ENCODE peak calls at places on chromosomes 13 and 19, in nine cellular contexts. R, Z, M, S, Q, D, A, X and O are unnamed samples.

GRCh38 chr13:45718063-45718462 is 15.9 kb downstream of the CBY2 start:
- DNase-seq in R (no peak), Z (no peak), M (no peak), S (no peak), Q (no peak), D (peak), A (no peak), X (no peak), O (no peak)

GRCh38 chr13:87376081-87376480 is 295.1 kb upstream of the SLITRK5 start:
- DNase-seq in R (no peak), Z (no peak), M (no peak), S (no peak), Q (no peak), D (no peak), A (no peak), X (no peak), O (no peak)

GRCh38 chr13:55653497-55653896 is 1487.2 kb upstream of the PRR20A start:
- DNase-seq in R (no peak), Z (no peak), M (no peak), S (no peak), Q (no peak), D (no peak), A (no peak), X (no peak), O (no peak)

GRCh38 chr13:33490461-33491327 is 205.1 kb upstream of the STARD13 start:
- DNase-seq in R (no peak), Z (no peak), M (no peak), S (no peak), Q (no peak), D (no peak), A (no peak), X (peak), O (no peak)

GRCh38 chr13:97574926-97575325 is 141.0 kb downstream of the RAP2A start:
- DNase-seq in R (no peak), Z (no peak), M (peak), S (no peak), Q (no peak), D (peak), A (no peak), X (peak), O (no peak)

GRCh38 chr19:49895566-49896297 is 955 bp downstream of the IL4I1 start:
- DNase-seq in R (no peak), Z (no peak), M (peak), S (no peak), Q (no peak), D (no peak), A (no peak), X (no peak), O (no peak)

GRCh38 chr13:25659091-25659502 is 287.3 kb downstream of the ATP8A2 start:
- DNase-seq in R (no peak), Z (no peak), M (no peak), S (no peak), Q (no peak), D (no peak), A (no peak), X (no peak), O (no peak)

GRCh38 chr19:17686027-17686511 is 2.1 kb downstream of the UNC13A start:
- DNase-seq in R (no peak), Z (no peak), M (no peak), S (no peak), Q (no peak), D (no peak), A (no peak), X (no peak), O (no peak)

GRCh38 chr13:109605846-109606245 is 180.5 kb downstream of the IRS2 start:
- DNase-seq in R (no peak), Z (no peak), M (no peak), S (no peak), Q (peak), D (no peak), A (no peak), X (no peak), O (no peak)

GRCh38 chr19:40424637-40425449 is 949 bp downstream of the SERTAD1 start:
- DNase-seq in R (no peak), Z (peak), M (no peak), S (no peak), Q (no peak), D (no peak), A (no peak), X (no peak), O (no peak)

GRCh38 chr13:40922437-40923040 is 96.6 kb downstream of the ELF1 start:
- DNase-seq in R (peak), Z (peak), M (no peak), S (no peak), Q (no peak), D (no peak), A (no peak), X (no peak), O (no peak)

GRCh38 chr13:30862707-30863106 is 43.4 kb upstream of the MEDAG start:
- DNase-seq in R (no peak), Z (no peak), M (no peak), S (no peak), Q (no peak), D (no peak), A (no peak), X (no peak), O (no peak)

GRCh38 chr13:62908321-62908720 is 1492.7 kb upstream of the PCDH20 start:
- DNase-seq in R (no peak), Z (no peak), M (no peak), S (no peak), Q (no peak), D (no peak), A (no peak), X (no peak), O (no peak)

GRCh38 chr19:44820648-44821609 is 12.0 kb downstream of the BCAM start:
- DNase-seq in R (no peak), Z (no peak), M (no peak), S (no peak), Q (no peak), D (no peak), A (peak), X (no peak), O (no peak)

GRCh38 chr19:41324231-41324702 is 14.3 kb downstream of the CCDC97 start:
- DNase-seq in R (no peak), Z (no peak), M (no peak), S (no peak), Q (no peak), D (no peak), A (no peak), X (no peak), O (no peak)

GRCh38 chr19:41958367-41959055 is 610 bp downstream of the RABAC1 start:
- DNase-seq in R (peak), Z (peak), M (peak), S (peak), Q (peak), D (peak), A (peak), X (peak), O (peak)

GRCh38 chr13:33873251-33873908 is 55.4 kb downstream of the RFC3 start:
- DNase-seq in R (no peak), Z (no peak), M (no peak), S (no peak), Q (no peak), D (no peak), A (no peak), X (no peak), O (no peak)

GRCh38 chr19:13033819-13034611 is 38.7 kb downstream of the NFIX start:
- DNase-seq in R (no peak), Z (peak), M (peak), S (peak), Q (no peak), D (peak), A (no peak), X (peak), O (peak)

GRCh38 chr13:46134961-46135522 is 30.2 kb upstream of the CPB2 start:
- DNase-seq in R (no peak), Z (no peak), M (no peak), S (no peak), Q (no peak), D (no peak), A (no peak), X (no peak), O (peak)

GRCh38 chr13:25490236-25490635 is 118.5 kb downstream of the ATP8A2 start:
- DNase-seq in R (no peak), Z (no peak), M (no peak), S (no peak), Q (no peak), D (no peak), A (no peak), X (no peak), O (no peak)

GRCh38 chr13:42068886-42069285 is 20.4 kb downstream of the DGKH start:
- DNase-seq in R (no peak), Z (no peak), M (no peak), S (no peak), Q (no peak), D (no peak), A (no peak), X (no peak), O (no peak)

GRCh38 chr13:66675620-66676019 is 554.5 kb downstream of the PCDH9 start:
- DNase-seq in R (no peak), Z (no peak), M (no peak), S (no peak), Q (no peak), D (no peak), A (no peak), X (no peak), O (no peak)

GRCh38 chr13:95644611-95645052 is at the start of gene DZIP1:
- DNase-seq in R (peak), Z (peak), M (peak), S (no peak), Q (peak), D (peak), A (no peak), X (peak), O (peak)

DNA sequence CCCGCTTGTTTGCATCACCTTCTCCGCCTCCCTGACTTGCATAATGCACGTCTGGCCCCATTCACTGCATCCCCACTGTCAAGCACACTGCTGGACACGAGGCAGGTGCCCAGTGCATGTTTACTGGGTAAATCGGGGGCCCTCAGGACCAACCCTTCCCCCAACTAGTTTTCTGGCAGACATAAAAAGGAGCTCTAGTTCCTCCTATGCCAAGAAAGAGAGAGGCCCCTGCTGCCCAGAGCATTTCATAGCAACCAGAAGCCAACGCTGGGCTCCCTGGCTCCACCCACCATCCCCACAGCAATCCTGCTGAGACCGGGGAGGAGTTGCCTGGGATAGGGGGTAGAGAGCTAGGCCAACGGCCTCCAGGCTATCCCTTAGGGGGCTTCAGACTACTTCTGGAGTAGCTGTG is 23.2 kb downstream of the ANKRD27 start:
- DNase-seq in R (no peak), Z (peak), M (no peak), S (no peak), Q (no peak), D (no peak), A (no peak), X (no peak), O (no peak)
- TF ChIP-seq CTCF in R (no peak), Z (no peak), M (no peak), S (no peak), Q (no peak), D (no peak), A (no peak), X (no peak), O (no peak)

GRCh38 chr19:16383584-16384161 is 59.0 kb downstream of the KLF2 start:
- DNase-seq in R (no peak), Z (no peak), M (no peak), S (no peak), Q (no peak), D (no peak), A (no peak), X (no peak), O (no peak)
- TF ChIP-seq CTCF in R (no peak), Z (no peak), M (no peak), S (no peak), Q (no peak), D (peak), A (no peak), X (no peak), O (no peak)

DNA sequence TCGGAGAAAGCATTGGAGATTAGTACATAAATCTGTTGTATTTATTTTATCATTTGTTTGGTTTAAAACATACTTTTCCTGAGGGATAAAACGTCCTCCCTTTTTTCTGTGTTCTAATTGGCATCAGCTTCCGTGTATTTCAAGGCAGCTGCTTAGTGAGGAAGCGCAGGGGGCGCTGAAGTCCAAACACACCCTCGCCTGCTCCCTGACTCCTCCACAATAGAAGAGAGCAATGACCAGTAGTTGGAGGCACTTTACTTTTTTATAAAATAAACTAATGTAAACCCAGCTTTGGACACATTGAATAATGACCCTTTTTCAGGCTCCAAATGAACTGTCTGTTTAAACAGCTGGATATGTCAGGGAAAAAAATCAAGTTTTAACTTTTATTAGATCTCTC is 79.9 kb downstream of the RNASEH2B start:
- DNase-seq in R (no peak), Z (no peak), M (no peak), S (no peak), Q (no peak), D (no peak), A (no peak), X (peak), O (no peak)
- TF ChIP-seq CTCF in R (no peak), Z (peak), M (no peak), S (no peak), Q (no peak), D (peak), A (peak), X (peak), O (no peak)

GRCh38 chr13:21413013-21413412 is 46.1 kb downstream of the ZDHHC20 start:
- DNase-seq in R (no peak), Z (no peak), M (no peak), S (no peak), Q (no peak), D (no peak), A (no peak), X (no peak), O (no peak)
- TF ChIP-seq CTCF in R (no peak), Z (no peak), M (no peak), S (no peak), Q (no peak), D (no peak), A (no peak), X (no peak), O (no peak)

GRCh38 chr19:48489608-48490216 is 20.5 kb downstream of the CYTH2 start:
- DNase-seq in R (peak), Z (peak), M (peak), S (peak), Q (no peak), D (peak), A (no peak), X (peak), O (peak)
- TF ChIP-seq CTCF in R (peak), Z (peak), M (peak), S (peak), Q (peak), D (peak), A (peak), X (peak), O (peak)

GRCh38 chr19:54189020-54189667 is at the start of gene MBOAT7:
- DNase-seq in R (no peak), Z (no peak), M (no peak), S (no peak), Q (no peak), D (no peak), A (no peak), X (no peak), O (peak)
- TF ChIP-seq CTCF in R (no peak), Z (peak), M (no peak), S (no peak), Q (no peak), D (peak), A (peak), X (peak), O (peak)

GRCh38 chr13:113350065-113350937 is 13.6 kb downstream of the GRTP1 start:
- DNase-seq in R (no peak), Z (no peak), M (peak), S (no peak), Q (no peak), D (no peak), A (no peak), X (peak), O (no peak)
- TF ChIP-seq CTCF in R (no peak), Z (no peak), M (no peak), S (no peak), Q (no peak), D (no peak), A (no peak), X (peak), O (no peak)

DNA sequence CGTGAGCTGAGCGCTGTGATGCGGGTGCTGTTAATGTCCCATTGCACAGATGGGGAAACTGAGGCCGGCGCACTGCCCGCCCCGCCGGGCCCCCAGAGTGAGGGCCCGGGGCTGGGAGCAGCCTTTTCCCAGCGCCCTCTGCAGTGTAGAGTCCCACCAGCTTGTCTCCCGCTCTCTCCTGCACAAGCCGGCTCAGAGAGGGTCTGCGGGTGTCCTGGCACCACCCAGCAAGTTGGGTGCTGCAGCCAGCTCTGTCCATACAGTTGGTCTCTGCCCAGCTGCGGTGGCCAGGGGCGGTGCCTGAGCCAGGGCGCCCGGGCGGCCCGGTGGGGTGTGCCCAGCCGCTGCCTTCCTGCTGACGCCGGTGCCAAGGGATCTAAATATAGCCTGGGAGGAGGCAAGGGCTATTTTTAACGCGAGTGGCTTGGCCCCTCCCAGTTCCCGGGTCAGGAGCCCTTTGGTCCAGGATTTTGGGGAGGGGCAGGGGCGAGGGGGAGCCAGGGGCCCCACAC is 19.3 kb downstream of the GADD45B start:
- DNase-seq in R (no peak), Z (peak), M (no peak), S (peak), Q (no peak), D (peak), A (peak), X (no peak), O (peak)
- TF ChIP-seq CTCF in R (peak), Z (no peak), M (no peak), S (no peak), Q (no peak), D (peak), A (no peak), X (peak), O (no peak)

GRCh38 chr13:26719356-26719945 is 41.1 kb downstream of the GPR12 start:
- DNase-seq in R (no peak), Z (no peak), M (no peak), S (no peak), Q (no peak), D (peak), A (no peak), X (peak), O (no peak)
- TF ChIP-seq CTCF in R (no peak), Z (no peak), M (no peak), S (no peak), Q (no peak), D (peak), A (no peak), X (peak), O (no peak)